ENCODE peak calls at places on chromosome 13, in nine cellular contexts. One of them, this sample, is unnamed.

GRCh38 chr13:33908111-33908510 is 90.2 kb downstream of the RFC3 start:
- DNase-seq in dorsolateral prefrontal cortex: peak
- DNase-seq in activated CD8-positive, alpha-beta T cell treated with anti-CD3 and anti-CD28 coated beads for 36 hours: no peak
- DNase-seq in cardiac fibroblast: no peak
- DNase-seq in colonic mucosa: no peak
- DNase-seq in Caco-2: no peak
- DNase-seq in hepatocyte: no peak
- DNase-seq in type B pancreatic cell: no peak
- DNase-seq in CD4-positive, alpha-beta T cell: no peak
- DNase-seq in this sample: no peak

GRCh38 chr13:113119822-113120189 is 2.8 kb upstream of the F10 start:
- DNase-seq in cardiac fibroblast: no peak
- DNase-seq in dorsolateral prefrontal cortex: no peak
- DNase-seq in Caco-2: peak
- DNase-seq in activated CD8-positive, alpha-beta T cell treated with anti-CD3 and anti-CD28 coated beads for 36 hours: no peak
- DNase-seq in colonic mucosa: no peak
- DNase-seq in type B pancreatic cell: peak
- DNase-seq in CD4-positive, alpha-beta T cell: no peak
- DNase-seq in hepatocyte: no peak
- DNase-seq in this sample: no peak

GRCh38 chr13:51519839-51520238 is 64.4 kb upstream of the WDFY2 start:
- DNase-seq in activated CD8-positive, alpha-beta T cell treated with anti-CD3 and anti-CD28 coated beads for 36 hours: no peak
- DNase-seq in dorsolateral prefrontal cortex: peak
- DNase-seq in CD4-positive, alpha-beta T cell: no peak
- DNase-seq in cardiac fibroblast: peak
- DNase-seq in hepatocyte: no peak
- DNase-seq in colonic mucosa: no peak
- DNase-seq in type B pancreatic cell: no peak
- DNase-seq in Caco-2: no peak
- DNase-seq in this sample: peak

GRCh38 chr13:91212229-91212628 is 135.3 kb upstream of the MIR17HG start:
- DNase-seq in activated CD8-positive, alpha-beta T cell treated with anti-CD3 and anti-CD28 coated beads for 36 hours: no peak
- DNase-seq in cardiac fibroblast: no peak
- DNase-seq in type B pancreatic cell: no peak
- DNase-seq in hepatocyte: no peak
- DNase-seq in colonic mucosa: no peak
- DNase-seq in dorsolateral prefrontal cortex: no peak
- DNase-seq in Caco-2: no peak
- DNase-seq in CD4-positive, alpha-beta T cell: no peak
- DNase-seq in this sample: no peak

GRCh38 chr13:80235131-80235530 is 105.8 kb downstream of the SPRY2 start:
- DNase-seq in CD4-positive, alpha-beta T cell: no peak
- DNase-seq in colonic mucosa: no peak
- DNase-seq in cardiac fibroblast: peak
- DNase-seq in type B pancreatic cell: no peak
- DNase-seq in Caco-2: no peak
- DNase-seq in activated CD8-positive, alpha-beta T cell treated with anti-CD3 and anti-CD28 coated beads for 36 hours: no peak
- DNase-seq in hepatocyte: peak
- DNase-seq in dorsolateral prefrontal cortex: no peak
- DNase-seq in this sample: no peak

GRCh38 chr13:68261105-68261504 is 1031.0 kb upstream of the PCDH9 start:
- DNase-seq in Caco-2: no peak
- DNase-seq in colonic mucosa: no peak
- DNase-seq in dorsolateral prefrontal cortex: no peak
- DNase-seq in CD4-positive, alpha-beta T cell: no peak
- DNase-seq in activated CD8-positive, alpha-beta T cell treated with anti-CD3 and anti-CD28 coated beads for 36 hours: no peak
- DNase-seq in hepatocyte: no peak
- DNase-seq in type B pancreatic cell: no peak
- DNase-seq in cardiac fibroblast: no peak
- DNase-seq in this sample: no peak

GRCh38 chr13:50598338-50598737 is 245.2 kb downstream of the DLEU7 start:
- DNase-seq in activated CD8-positive, alpha-beta T cell treated with anti-CD3 and anti-CD28 coated beads for 36 hours: no peak
- DNase-seq in hepatocyte: no peak
- DNase-seq in colonic mucosa: no peak
- DNase-seq in type B pancreatic cell: no peak
- DNase-seq in Caco-2: no peak
- DNase-seq in CD4-positive, alpha-beta T cell: no peak
- DNase-seq in cardiac fibroblast: no peak
- DNase-seq in dorsolateral prefrontal cortex: no peak
- DNase-seq in this sample: no peak

GRCh38 chr13:112510002-112510780 is 77.8 kb downstream of the TUBGCP3 start:
- DNase-seq in activated CD8-positive, alpha-beta T cell treated with anti-CD3 and anti-CD28 coated beads for 36 hours: peak
- DNase-seq in Caco-2: peak
- DNase-seq in dorsolateral prefrontal cortex: peak
- DNase-seq in hepatocyte: peak
- DNase-seq in CD4-positive, alpha-beta T cell: no peak
- DNase-seq in colonic mucosa: no peak
- DNase-seq in cardiac fibroblast: peak
- DNase-seq in type B pancreatic cell: no peak
- DNase-seq in this sample: peak

GRCh38 chr13:99383946-99384345 is 76.7 kb upstream of the GPR183 start:
- DNase-seq in type B pancreatic cell: no peak
- DNase-seq in cardiac fibroblast: no peak
- DNase-seq in CD4-positive, alpha-beta T cell: no peak
- DNase-seq in activated CD8-positive, alpha-beta T cell treated with anti-CD3 and anti-CD28 coated beads for 36 hours: peak
- DNase-seq in dorsolateral prefrontal cortex: no peak
- DNase-seq in hepatocyte: no peak
- DNase-seq in colonic mucosa: no peak
- DNase-seq in Caco-2: no peak
- DNase-seq in this sample: no peak

GRCh38 chr13:44902793-44903192 is 86.5 kb downstream of the NUFIP1 start:
- DNase-seq in dorsolateral prefrontal cortex: no peak
- DNase-seq in hepatocyte: no peak
- DNase-seq in activated CD8-positive, alpha-beta T cell treated with anti-CD3 and anti-CD28 coated beads for 36 hours: no peak
- DNase-seq in type B pancreatic cell: no peak
- DNase-seq in CD4-positive, alpha-beta T cell: no peak
- DNase-seq in cardiac fibroblast: no peak
- DNase-seq in Caco-2: no peak
- DNase-seq in colonic mucosa: no peak
- DNase-seq in this sample: no peak

GRCh38 chr13:40985596-40986327 is 33.4 kb downstream of the ELF1 start:
- DNase-seq in activated CD8-positive, alpha-beta T cell treated with anti-CD3 and anti-CD28 coated beads for 36 hours: no peak
- DNase-seq in dorsolateral prefrontal cortex: no peak
- DNase-seq in Caco-2: no peak
- DNase-seq in hepatocyte: no peak
- DNase-seq in cardiac fibroblast: peak
- DNase-seq in CD4-positive, alpha-beta T cell: no peak
- DNase-seq in colonic mucosa: no peak
- DNase-seq in type B pancreatic cell: no peak
- DNase-seq in this sample: no peak

GRCh38 chr13:112972867-112973576 is 4.0 kb downstream of the MCF2L start:
- DNase-seq in Caco-2: peak
- DNase-seq in colonic mucosa: no peak
- DNase-seq in cardiac fibroblast: no peak
- DNase-seq in dorsolateral prefrontal cortex: no peak
- DNase-seq in type B pancreatic cell: no peak
- DNase-seq in CD4-positive, alpha-beta T cell: no peak
- DNase-seq in hepatocyte: no peak
- DNase-seq in activated CD8-positive, alpha-beta T cell treated with anti-CD3 and anti-CD28 coated beads for 36 hours: no peak
- DNase-seq in this sample: no peak

GRCh38 chr13:106523566-106523965 is 11.9 kb downstream of the EFNB2 start:
- DNase-seq in type B pancreatic cell: no peak
- DNase-seq in dorsolateral prefrontal cortex: peak
- DNase-seq in hepatocyte: no peak
- DNase-seq in Caco-2: no peak
- DNase-seq in CD4-positive, alpha-beta T cell: no peak
- DNase-seq in colonic mucosa: no peak
- DNase-seq in cardiac fibroblast: no peak
- DNase-seq in activated CD8-positive, alpha-beta T cell treated with anti-CD3 and anti-CD28 coated beads for 36 hours: no peak
- DNase-seq in this sample: no peak

GRCh38 chr13:19020988-19021387 is 160.6 kb downstream of the TUBA3C start:
- DNase-seq in activated CD8-positive, alpha-beta T cell treated with anti-CD3 and anti-CD28 coated beads for 36 hours: no peak
- DNase-seq in dorsolateral prefrontal cortex: no peak
- DNase-seq in hepatocyte: no peak
- DNase-seq in CD4-positive, alpha-beta T cell: no peak
- DNase-seq in colonic mucosa: no peak
- DNase-seq in Caco-2: no peak
- DNase-seq in type B pancreatic cell: no peak
- DNase-seq in cardiac fibroblast: no peak
- DNase-seq in this sample: no peak

DNA sequence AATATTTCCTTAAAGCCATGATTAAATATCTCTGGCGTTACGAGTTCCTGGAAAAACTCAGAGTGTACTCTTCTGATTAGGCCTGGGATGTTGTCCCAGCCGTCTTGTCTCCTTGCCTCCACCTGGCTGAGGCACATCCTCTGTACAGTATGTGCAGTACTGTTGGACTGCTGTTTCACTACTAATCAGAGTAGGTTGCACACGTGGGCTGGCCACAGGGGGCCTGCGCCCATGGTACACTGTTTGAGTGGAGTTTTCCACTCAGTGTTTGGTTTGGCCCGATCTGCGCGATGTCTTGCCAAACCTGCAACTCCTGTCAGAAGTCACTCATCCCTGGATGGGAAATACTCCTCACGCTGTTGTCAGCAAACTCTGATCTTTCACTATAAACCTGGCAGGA is 189.6 kb upstream of the CSNK1A1L start:
- DNase-seq in dorsolateral prefrontal cortex: no peak
- DNase-seq in cardiac fibroblast: peak
- DNase-seq in type B pancreatic cell: no peak
- DNase-seq in hepatocyte: no peak
- DNase-seq in colonic mucosa: no peak
- DNase-seq in Caco-2: no peak
- DNase-seq in CD4-positive, alpha-beta T cell: no peak
- DNase-seq in activated CD8-positive, alpha-beta T cell treated with anti-CD3 and anti-CD28 coated beads for 36 hours: no peak
- DNase-seq in this sample: no peak
- TF ChIP-seq CTCF in dorsolateral prefrontal cortex: no peak
- TF ChIP-seq CTCF in cardiac fibroblast: no peak
- TF ChIP-seq CTCF in type B pancreatic cell: no peak
- TF ChIP-seq CTCF in hepatocyte: no peak
- TF ChIP-seq CTCF in colonic mucosa: no peak
- TF ChIP-seq CTCF in Caco-2: no peak
- TF ChIP-seq CTCF in CD4-positive, alpha-beta T cell: no peak
- TF ChIP-seq CTCF in activated CD8-positive, alpha-beta T cell treated with anti-CD3 and anti-CD28 coated beads for 36 hours: no peak
- TF ChIP-seq CTCF in this sample: no peak

GRCh38 chr13:109918179-109918651 is 131.8 kb upstream of the IRS2 start:
- DNase-seq in colonic mucosa: no peak
- DNase-seq in type B pancreatic cell: no peak
- DNase-seq in hepatocyte: peak
- DNase-seq in Caco-2: no peak
- DNase-seq in cardiac fibroblast: peak
- DNase-seq in dorsolateral prefrontal cortex: no peak
- DNase-seq in activated CD8-positive, alpha-beta T cell treated with anti-CD3 and anti-CD28 coated beads for 36 hours: no peak
- DNase-seq in CD4-positive, alpha-beta T cell: no peak
- DNase-seq in this sample: no peak
- TF ChIP-seq CTCF in colonic mucosa: no peak
- TF ChIP-seq CTCF in type B pancreatic cell: no peak
- TF ChIP-seq CTCF in hepatocyte: no peak
- TF ChIP-seq CTCF in Caco-2: no peak
- TF ChIP-seq CTCF in cardiac fibroblast: no peak
- TF ChIP-seq CTCF in dorsolateral prefrontal cortex: no peak
- TF ChIP-seq CTCF in activated CD8-positive, alpha-beta T cell treated with anti-CD3 and anti-CD28 coated beads for 36 hours: no peak
- TF ChIP-seq CTCF in CD4-positive, alpha-beta T cell: no peak
- TF ChIP-seq CTCF in this sample: no peak

GRCh38 chr13:71316964-71317363 is 550.0 kb downstream of the DACH1 start:
- DNase-seq in dorsolateral prefrontal cortex: no peak
- DNase-seq in Caco-2: no peak
- DNase-seq in cardiac fibroblast: no peak
- DNase-seq in type B pancreatic cell: no peak
- DNase-seq in CD4-positive, alpha-beta T cell: no peak
- DNase-seq in colonic mucosa: no peak
- DNase-seq in activated CD8-positive, alpha-beta T cell treated with anti-CD3 and anti-CD28 coated beads for 36 hours: no peak
- DNase-seq in hepatocyte: peak
- DNase-seq in this sample: no peak

DNA sequence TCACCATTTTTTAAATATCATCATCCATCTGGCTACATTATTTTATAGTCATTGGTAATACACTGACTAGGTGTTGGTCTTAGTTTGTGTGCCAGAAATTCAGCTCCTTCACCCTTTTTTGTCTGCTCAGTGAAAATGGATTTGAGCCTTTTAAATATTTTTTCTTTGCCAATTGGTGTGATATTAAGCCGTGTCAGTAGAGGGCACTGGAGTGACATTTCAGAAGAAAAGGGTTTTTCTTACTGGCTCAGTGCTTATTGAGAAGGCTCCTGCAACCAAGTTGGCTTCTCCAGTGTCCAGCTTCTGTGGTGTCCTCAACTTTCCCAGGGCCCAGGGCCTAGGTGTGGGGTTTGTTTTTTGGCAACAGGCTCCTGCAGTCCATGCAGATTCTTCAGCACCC is 546.6 kb downstream of the DACH1 start:
- DNase-seq in Caco-2: no peak
- DNase-seq in CD4-positive, alpha-beta T cell: no peak
- DNase-seq in colonic mucosa: peak
- DNase-seq in dorsolateral prefrontal cortex: no peak
- DNase-seq in hepatocyte: peak
- DNase-seq in type B pancreatic cell: no peak
- DNase-seq in activated CD8-positive, alpha-beta T cell treated with anti-CD3 and anti-CD28 coated beads for 36 hours: peak
- DNase-seq in cardiac fibroblast: peak
- DNase-seq in this sample: no peak
- TF ChIP-seq CTCF in Caco-2: peak
- TF ChIP-seq CTCF in CD4-positive, alpha-beta T cell: no peak
- TF ChIP-seq CTCF in colonic mucosa: peak
- TF ChIP-seq CTCF in dorsolateral prefrontal cortex: no peak
- TF ChIP-seq CTCF in hepatocyte: peak
- TF ChIP-seq CTCF in type B pancreatic cell: peak
- TF ChIP-seq CTCF in activated CD8-positive, alpha-beta T cell treated with anti-CD3 and anti-CD28 coated beads for 36 hours: no peak
- TF ChIP-seq CTCF in cardiac fibroblast: peak
- TF ChIP-seq CTCF in this sample: peak

GRCh38 chr13:27535546-27535945 is 84.8 kb downstream of the LNX2 start:
- DNase-seq in CD4-positive, alpha-beta T cell: no peak
- DNase-seq in colonic mucosa: no peak
- DNase-seq in dorsolateral prefrontal cortex: no peak
- DNase-seq in cardiac fibroblast: no peak
- DNase-seq in activated CD8-positive, alpha-beta T cell treated with anti-CD3 and anti-CD28 coated beads for 36 hours: no peak
- DNase-seq in type B pancreatic cell: no peak
- DNase-seq in hepatocyte: no peak
- DNase-seq in Caco-2: no peak
- DNase-seq in this sample: no peak
- TF ChIP-seq CTCF in CD4-positive, alpha-beta T cell: no peak
- TF ChIP-seq CTCF in colonic mucosa: no peak
- TF ChIP-seq CTCF in dorsolateral prefrontal cortex: no peak
- TF ChIP-seq CTCF in cardiac fibroblast: no peak
- TF ChIP-seq CTCF in activated CD8-positive, alpha-beta T cell treated with anti-CD3 and anti-CD28 coated beads for 36 hours: no peak
- TF ChIP-seq CTCF in type B pancreatic cell: no peak
- TF ChIP-seq CTCF in hepatocyte: no peak
- TF ChIP-seq CTCF in Caco-2: no peak
- TF ChIP-seq CTCF in this sample: no peak